ENCODE peak calls at places on chromosomes 7 and 10, in seven cellular contexts. L, J, K, A, T, F and Q are unnamed samples.

GRCh38 chr10:119701861-119702260 is 24.0 kb upstream of the INPP5F start:
- DNase-seq in L (peak; percentile 73), J (no peak), K (no peak), A (no peak), T (no peak), F (no peak), Q (no peak)

GRCh38 chr10:2972810-2973209 is 94.5 kb upstream of the PFKP start:
- DNase-seq in L (no peak), J (no peak), K (no peak), A (no peak), T (no peak), F (no peak), Q (no peak)

GRCh38 chr7:771241-772004 is 44.3 kb upstream of the PRKAR1B start:
- DNase-seq in L (no peak), J (no peak), K (no peak), A (peak; percentile 42), T (peak; percentile 85), F (no peak), Q (no peak)

GRCh38 chr7:32206488-32206887 is 136.3 kb upstream of the PDE1C start:
- DNase-seq in L (no peak), J (no peak), K (no peak), A (no peak), T (no peak), F (no peak), Q (no peak)

GRCh38 chr10:102473445-102474331 is 22.3 kb upstream of the C10orf95 start:
- DNase-seq in L (no peak), J (no peak), K (no peak), A (no peak), T (no peak), F (no peak), Q (no peak)

GRCh38 chr10:80501913-80502521 is 35.7 kb upstream of the SH2D4B start:
- DNase-seq in L (peak; percentile 59), J (no peak), K (no peak), A (no peak), T (no peak), F (no peak), Q (no peak)

GRCh38 chr7:86968618-86969017 is 90.8 kb downstream of the ELAPOR2 start:
- DNase-seq in L (no peak), J (no peak), K (no peak), A (no peak), T (peak; percentile 32), F (no peak), Q (no peak)

GRCh38 chr7:131769241-131769640 is 212.8 kb upstream of the PODXL start:
- DNase-seq in L (peak; percentile 27), J (no peak), K (no peak), A (no peak), T (no peak), F (no peak), Q (no peak)

GRCh38 chr7:69814421-69814962 is 216.2 kb downstream of the AUTS2 start:
- DNase-seq in L (no peak), J (no peak), K (no peak), A (no peak), T (peak; percentile 30), F (no peak), Q (no peak)

GRCh38 chr10:32253821-32254220 is 93.1 kb downstream of the EPC1 start:
- DNase-seq in L (no peak), J (no peak), K (no peak), A (no peak), T (no peak), F (no peak), Q (no peak)

GRCh38 chr7:23022258-23022745 is 8.4 kb upstream of the HYCC1 start:
- DNase-seq in L (peak; percentile 94), J (no peak), K (no peak), A (no peak), T (no peak), F (no peak), Q (no peak)

GRCh38 chr7:410395-410910 is 109.2 kb downstream of the PDGFA start:
- DNase-seq in L (no peak), J (no peak), K (no peak), A (no peak), T (peak; percentile 12), F (no peak), Q (no peak)

GRCh38 chr7:143345428-143345900 is 17.0 kb downstream of the FAM131B start:
- DNase-seq in L (no peak), J (no peak), K (peak; percentile 49), A (no peak), T (peak; percentile 55), F (no peak), Q (peak; percentile 47)

GRCh38 chr7:140176271-140176701 is 497 bp downstream of the KDM7A start:
- DNase-seq in L (peak; percentile 10), J (no peak), K (peak; percentile 13), A (no peak), T (peak; percentile 36), F (no peak), Q (peak; percentile 21)

GRCh38 chr10:128047991-128048826 is 78.0 kb downstream of the MKI67 start:
- DNase-seq in L (no peak), J (no peak), K (no peak), A (no peak), T (no peak), F (no peak), Q (no peak)

GRCh38 chr7:121872831-121873764 is at the start of gene PTPRZ1:
- DNase-seq in L (peak; percentile 49), J (no peak), K (no peak), A (no peak), T (peak; percentile 26), F (peak; percentile 34), Q (peak; percentile 9)